ENCODE peak calls at places on chromosomes 5 and 9, in eight cellular contexts. One of them, this sample, is unnamed. For H3K9me3 and H3K4me1, the result is how much of the 10 kb centered on the place peaks cover.

GRCh38 chr9:119278138-119278537 is 91.1 kb downstream of the BRINP1 start:
- DNase-seq in CD8-positive, alpha-beta memory T cell: no peak
- DNase-seq in A673: no peak
- DNase-seq in right cardiac atrium: no peak
- DNase-seq in fibroblast of lung: no peak
- DNase-seq in PC-3: no peak
- DNase-seq in naive thymus-derived CD4-positive, alpha-beta T cell: no peak
- DNase-seq in psoas muscle: no peak
- DNase-seq in this sample: no peak

GRCh38 chr9:128902351-128903078 is 18.3 kb upstream of the PHYHD1 start:
- DNase-seq in CD8-positive, alpha-beta memory T cell: peak
- DNase-seq in A673: no peak
- DNase-seq in right cardiac atrium: peak
- DNase-seq in fibroblast of lung: no peak
- DNase-seq in PC-3: peak
- DNase-seq in naive thymus-derived CD4-positive, alpha-beta T cell: peak
- DNase-seq in psoas muscle: no peak
- DNase-seq in this sample: no peak

GRCh38 chr5:10387690-10388089 is 34.2 kb downstream of the MARCHF6 start:
- DNase-seq in CD8-positive, alpha-beta memory T cell: no peak
- DNase-seq in A673: no peak
- DNase-seq in right cardiac atrium: no peak
- DNase-seq in fibroblast of lung: peak
- DNase-seq in PC-3: no peak
- DNase-seq in naive thymus-derived CD4-positive, alpha-beta T cell: no peak
- DNase-seq in psoas muscle: no peak
- DNase-seq in this sample: no peak

GRCh38 chr9:96460877-96461276 is 10.9 kb downstream of the HABP4 start:
- DNase-seq in CD8-positive, alpha-beta memory T cell: no peak
- DNase-seq in A673: no peak
- DNase-seq in right cardiac atrium: no peak
- DNase-seq in fibroblast of lung: no peak
- DNase-seq in PC-3: no peak
- DNase-seq in naive thymus-derived CD4-positive, alpha-beta T cell: no peak
- DNase-seq in psoas muscle: no peak
- DNase-seq in this sample: no peak

GRCh38 chr9:116002624-116003023 is 151.0 kb upstream of the PAPPA start:
- DNase-seq in CD8-positive, alpha-beta memory T cell: no peak
- DNase-seq in A673: no peak
- DNase-seq in right cardiac atrium: no peak
- DNase-seq in fibroblast of lung: peak
- DNase-seq in PC-3: peak
- DNase-seq in naive thymus-derived CD4-positive, alpha-beta T cell: no peak
- DNase-seq in psoas muscle: no peak
- DNase-seq in this sample: no peak

GRCh38 chr9:104686081-104686480 is 8.2 kb upstream of the OR13D1 start:
- DNase-seq in CD8-positive, alpha-beta memory T cell: no peak
- DNase-seq in A673: no peak
- DNase-seq in right cardiac atrium: no peak
- DNase-seq in fibroblast of lung: no peak
- DNase-seq in PC-3: no peak
- DNase-seq in naive thymus-derived CD4-positive, alpha-beta T cell: no peak
- DNase-seq in psoas muscle: no peak
- DNase-seq in this sample: no peak

GRCh38 chr5:123810253-123810652 is 298.3 kb downstream of the CSNK1G3 start:
- DNase-seq in CD8-positive, alpha-beta memory T cell: no peak
- DNase-seq in A673: no peak
- DNase-seq in right cardiac atrium: peak
- DNase-seq in fibroblast of lung: no peak
- DNase-seq in PC-3: no peak
- DNase-seq in naive thymus-derived CD4-positive, alpha-beta T cell: no peak
- DNase-seq in psoas muscle: no peak
- DNase-seq in this sample: no peak

GRCh38 chr5:145244251-145244650 is 590.9 kb downstream of the PRELID2 start:
- DNase-seq in CD8-positive, alpha-beta memory T cell: no peak
- DNase-seq in A673: peak
- DNase-seq in right cardiac atrium: no peak
- DNase-seq in fibroblast of lung: no peak
- DNase-seq in PC-3: no peak
- DNase-seq in naive thymus-derived CD4-positive, alpha-beta T cell: no peak
- DNase-seq in psoas muscle: no peak
- DNase-seq in this sample: no peak

GRCh38 chr5:172442592-172442991 is 11.7 kb downstream of the SH3PXD2B start:
- DNase-seq in CD8-positive, alpha-beta memory T cell: no peak
- DNase-seq in A673: no peak
- DNase-seq in right cardiac atrium: no peak
- DNase-seq in fibroblast of lung: peak
- DNase-seq in PC-3: no peak
- DNase-seq in naive thymus-derived CD4-positive, alpha-beta T cell: no peak
- DNase-seq in psoas muscle: no peak
- DNase-seq in this sample: no peak

GRCh38 chr5:170573660-170574059 is 69.8 kb downstream of the KCNIP1 start:
- DNase-seq in CD8-positive, alpha-beta memory T cell: no peak
- DNase-seq in A673: no peak
- DNase-seq in right cardiac atrium: no peak
- DNase-seq in fibroblast of lung: no peak
- DNase-seq in PC-3: no peak
- DNase-seq in naive thymus-derived CD4-positive, alpha-beta T cell: no peak
- DNase-seq in psoas muscle: no peak
- DNase-seq in this sample: no peak

GRCh38 chr9:128787583-128788156 is 617 bp downstream of the TBC1D13 start:
- DNase-seq in CD8-positive, alpha-beta memory T cell: no peak
- DNase-seq in A673: peak
- DNase-seq in right cardiac atrium: no peak
- DNase-seq in fibroblast of lung: peak
- DNase-seq in PC-3: peak
- DNase-seq in naive thymus-derived CD4-positive, alpha-beta T cell: no peak
- DNase-seq in psoas muscle: no peak
- DNase-seq in this sample: no peak

GRCh38 chr5:33827335-33827734 is 64.5 kb downstream of the ADAMTS12 start:
- DNase-seq in CD8-positive, alpha-beta memory T cell: no peak
- DNase-seq in A673: no peak
- DNase-seq in right cardiac atrium: no peak
- DNase-seq in fibroblast of lung: peak
- DNase-seq in PC-3: no peak
- DNase-seq in naive thymus-derived CD4-positive, alpha-beta T cell: no peak
- DNase-seq in psoas muscle: no peak
- DNase-seq in this sample: no peak

GRCh38 chr5:64635056-64635686 is 55.1 kb upstream of the SHISAL2B start:
- DNase-seq in CD8-positive, alpha-beta memory T cell: no peak
- DNase-seq in A673: peak
- DNase-seq in right cardiac atrium: no peak
- DNase-seq in fibroblast of lung: peak
- DNase-seq in PC-3: peak
- DNase-seq in naive thymus-derived CD4-positive, alpha-beta T cell: peak
- DNase-seq in psoas muscle: no peak
- DNase-seq in this sample: no peak

GRCh38 chr9:127714020-127714835 is 1.2 kb downstream of the PTRH1 start:
- DNase-seq in CD8-positive, alpha-beta memory T cell: peak
- DNase-seq in A673: no peak
- DNase-seq in right cardiac atrium: no peak
- DNase-seq in fibroblast of lung: no peak
- DNase-seq in PC-3: peak
- DNase-seq in naive thymus-derived CD4-positive, alpha-beta T cell: no peak
- DNase-seq in psoas muscle: no peak
- DNase-seq in this sample: no peak

GRCh38 chr9:107481035-107481434 is 8.5 kb downstream of the KLF4 start:
- DNase-seq in CD8-positive, alpha-beta memory T cell: no peak
- DNase-seq in A673: no peak
- DNase-seq in right cardiac atrium: no peak
- DNase-seq in fibroblast of lung: no peak
- DNase-seq in PC-3: peak
- DNase-seq in naive thymus-derived CD4-positive, alpha-beta T cell: no peak
- DNase-seq in psoas muscle: no peak
- DNase-seq in this sample: no peak

GRCh38 chr5:84642324-84642723 is 257.6 kb upstream of the EDIL3 start:
- DNase-seq in CD8-positive, alpha-beta memory T cell: no peak
- DNase-seq in A673: no peak
- DNase-seq in right cardiac atrium: no peak
- DNase-seq in fibroblast of lung: no peak
- DNase-seq in PC-3: no peak
- DNase-seq in naive thymus-derived CD4-positive, alpha-beta T cell: no peak
- DNase-seq in psoas muscle: no peak
- DNase-seq in this sample: no peak

GRCh38 chr5:171322527-171322926 is 13.5 kb downstream of the TLX3 start:
- DNase-seq in CD8-positive, alpha-beta memory T cell: no peak
- DNase-seq in A673: no peak
- DNase-seq in right cardiac atrium: no peak
- DNase-seq in fibroblast of lung: no peak
- DNase-seq in PC-3: no peak
- DNase-seq in naive thymus-derived CD4-positive, alpha-beta T cell: no peak
- DNase-seq in psoas muscle: no peak
- DNase-seq in this sample: no peak

GRCh38 chr9:2138646-2139045 is 123.5 kb downstream of the SMARCA2 start:
- DNase-seq in CD8-positive, alpha-beta memory T cell: no peak
- DNase-seq in A673: no peak
- DNase-seq in right cardiac atrium: no peak
- DNase-seq in fibroblast of lung: no peak
- DNase-seq in PC-3: no peak
- DNase-seq in naive thymus-derived CD4-positive, alpha-beta T cell: no peak
- DNase-seq in psoas muscle: no peak
- DNase-seq in this sample: no peak
- H3K9me3 ChIP-seq in CD8-positive, alpha-beta memory T cell: under half
- H3K9me3 ChIP-seq in A673: under half
- H3K9me3 ChIP-seq in right cardiac atrium: under half
- H3K9me3 ChIP-seq in fibroblast of lung: under half
- H3K9me3 ChIP-seq in PC-3: under half
- H3K9me3 ChIP-seq in naive thymus-derived CD4-positive, alpha-beta T cell: under half
- H3K9me3 ChIP-seq in psoas muscle: under half
- H3K9me3 ChIP-seq in this sample: under half

DNA sequence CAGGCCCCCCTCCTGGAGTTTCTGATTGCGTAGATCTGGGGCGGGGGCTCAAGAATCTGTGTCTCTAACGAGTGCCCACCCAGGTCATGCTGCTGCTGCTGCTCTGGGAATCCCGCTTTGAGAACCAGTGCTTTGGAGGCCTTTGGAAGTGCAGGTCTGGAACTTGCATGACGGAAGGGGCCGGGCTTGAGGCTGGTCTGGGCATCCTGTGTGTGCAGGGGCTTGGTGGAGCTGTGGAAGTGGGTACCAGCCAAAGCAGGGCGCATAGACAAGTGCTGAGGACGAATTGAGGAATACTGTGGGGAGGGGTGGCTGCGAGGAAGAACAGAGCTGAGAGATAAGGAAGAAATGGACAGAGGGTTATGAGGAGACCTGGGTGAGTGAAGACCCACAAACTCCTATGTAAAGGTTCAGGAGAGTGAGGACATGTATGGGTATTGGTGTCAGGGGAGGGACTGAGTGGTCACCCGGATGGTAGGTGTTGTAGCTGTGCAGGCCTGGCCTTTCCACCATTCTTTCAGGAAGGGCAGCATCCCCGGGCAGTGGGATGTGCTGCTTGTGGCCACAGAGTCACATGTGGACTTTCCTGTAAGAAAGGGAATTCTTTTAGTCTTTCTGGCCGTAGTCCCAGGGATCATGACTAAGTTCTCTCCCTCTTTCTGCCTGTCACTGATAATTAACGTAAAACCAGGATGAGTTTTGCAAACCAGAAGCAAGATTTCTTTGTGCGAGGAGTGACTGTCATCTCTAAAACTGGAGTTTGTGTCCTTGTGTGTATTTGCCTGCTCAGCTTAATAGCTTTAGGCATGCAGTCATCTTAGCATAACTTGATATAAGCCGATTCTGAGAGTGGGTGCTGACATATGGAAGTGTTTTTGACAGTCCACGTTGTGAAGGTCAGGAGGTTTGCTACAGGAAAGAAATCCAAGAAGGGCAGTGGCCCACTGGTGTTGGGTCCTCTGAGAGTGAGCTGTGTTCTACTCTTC is 43.3 kb upstream of the TJP2 start:
- DNase-seq in CD8-positive, alpha-beta memory T cell: no peak
- DNase-seq in A673: no peak
- DNase-seq in right cardiac atrium: no peak
- DNase-seq in fibroblast of lung: peak
- DNase-seq in PC-3: peak
- DNase-seq in naive thymus-derived CD4-positive, alpha-beta T cell: no peak
- DNase-seq in psoas muscle: no peak
- DNase-seq in this sample: no peak
- H3K4me1 ChIP-seq in CD8-positive, alpha-beta memory T cell: under half
- H3K4me1 ChIP-seq in A673: under half
- H3K4me1 ChIP-seq in right cardiac atrium: under half
- H3K4me1 ChIP-seq in fibroblast of lung: under half
- H3K4me1 ChIP-seq in PC-3: under half
- H3K4me1 ChIP-seq in naive thymus-derived CD4-positive, alpha-beta T cell: under half
- H3K4me1 ChIP-seq in psoas muscle: under half
- H3K4me1 ChIP-seq in this sample: under half

GRCh38 chr9:37507586-37508134 is 21.9 kb downstream of the POLR1E start:
- DNase-seq in CD8-positive, alpha-beta memory T cell: no peak
- DNase-seq in A673: no peak
- DNase-seq in right cardiac atrium: no peak
- DNase-seq in fibroblast of lung: no peak
- DNase-seq in PC-3: no peak
- DNase-seq in naive thymus-derived CD4-positive, alpha-beta T cell: no peak
- DNase-seq in psoas muscle: no peak
- DNase-seq in this sample: no peak
- H3K27ac ChIP-seq in CD8-positive, alpha-beta memory T cell: no peak
- H3K27ac ChIP-seq in A673: no peak
- H3K27ac ChIP-seq in right cardiac atrium: no peak
- H3K27ac ChIP-seq in fibroblast of lung: no peak
- H3K27ac ChIP-seq in PC-3: no peak
- H3K27ac ChIP-seq in naive thymus-derived CD4-positive, alpha-beta T cell: no peak
- H3K27ac ChIP-seq in psoas muscle: no peak
- H3K27ac ChIP-seq in this sample: no peak

GRCh38 chr9:113903514-113904077 is 27.5 kb downstream of the ZNF618 start:
- DNase-seq in CD8-positive, alpha-beta memory T cell: no peak
- DNase-seq in A673: no peak
- DNase-seq in right cardiac atrium: no peak
- DNase-seq in fibroblast of lung: peak
- DNase-seq in PC-3: no peak
- DNase-seq in naive thymus-derived CD4-positive, alpha-beta T cell: no peak
- DNase-seq in psoas muscle: no peak
- DNase-seq in this sample: no peak
- H3K9me3 ChIP-seq in CD8-positive, alpha-beta memory T cell: under half
- H3K9me3 ChIP-seq in A673: under half
- H3K9me3 ChIP-seq in right cardiac atrium: under half
- H3K9me3 ChIP-seq in fibroblast of lung: under half
- H3K9me3 ChIP-seq in PC-3: under half
- H3K9me3 ChIP-seq in naive thymus-derived CD4-positive, alpha-beta T cell: under half
- H3K9me3 ChIP-seq in psoas muscle: under half
- H3K9me3 ChIP-seq in this sample: under half

GRCh38 chr5:42984307-42984706 is 55.8 kb downstream of the ANXA2R start:
- DNase-seq in CD8-positive, alpha-beta memory T cell: no peak
- DNase-seq in A673: no peak
- DNase-seq in right cardiac atrium: no peak
- DNase-seq in fibroblast of lung: no peak
- DNase-seq in PC-3: peak
- DNase-seq in naive thymus-derived CD4-positive, alpha-beta T cell: no peak
- DNase-seq in psoas muscle: no peak
- DNase-seq in this sample: no peak
- H3K4me1 ChIP-seq in CD8-positive, alpha-beta memory T cell: under half
- H3K4me1 ChIP-seq in A673: under half
- H3K4me1 ChIP-seq in right cardiac atrium: under half
- H3K4me1 ChIP-seq in fibroblast of lung: under half
- H3K4me1 ChIP-seq in PC-3: under half
- H3K4me1 ChIP-seq in naive thymus-derived CD4-positive, alpha-beta T cell: under half
- H3K4me1 ChIP-seq in psoas muscle: under half
- H3K4me1 ChIP-seq in this sample: under half

DNA sequence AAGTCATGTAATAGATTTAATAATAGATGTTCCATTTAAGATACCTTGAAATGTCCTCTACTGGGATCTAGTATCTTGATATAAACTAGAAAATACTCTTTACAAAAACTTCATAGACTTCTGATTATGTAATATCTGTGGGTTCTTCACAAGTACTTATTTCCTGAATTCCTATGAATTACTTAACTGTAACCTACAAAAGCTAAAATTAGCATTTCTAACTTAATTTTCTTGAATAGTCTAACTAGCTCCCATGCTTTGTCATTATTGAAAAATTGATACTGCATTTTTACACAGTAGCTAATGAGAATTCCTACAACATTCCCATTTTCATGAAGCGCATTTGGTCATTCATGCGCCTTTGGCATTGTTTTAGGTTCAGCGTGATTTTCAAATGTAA is 1828.2 kb downstream of the MAT2B start:
- DNase-seq in CD8-positive, alpha-beta memory T cell: no peak
- DNase-seq in A673: no peak
- DNase-seq in right cardiac atrium: no peak
- DNase-seq in fibroblast of lung: peak
- DNase-seq in PC-3: no peak
- DNase-seq in naive thymus-derived CD4-positive, alpha-beta T cell: no peak
- DNase-seq in psoas muscle: no peak
- DNase-seq in this sample: no peak
- H3K27ac ChIP-seq in CD8-positive, alpha-beta memory T cell: no peak
- H3K27ac ChIP-seq in A673: no peak
- H3K27ac ChIP-seq in right cardiac atrium: no peak
- H3K27ac ChIP-seq in fibroblast of lung: no peak
- H3K27ac ChIP-seq in PC-3: no peak
- H3K27ac ChIP-seq in naive thymus-derived CD4-positive, alpha-beta T cell: no peak
- H3K27ac ChIP-seq in psoas muscle: no peak
- H3K27ac ChIP-seq in this sample: no peak

This sample was measured in ovary.